ENCODE peak calls at places on chromosomes 2 and 18, in four cellular contexts. U is PC-3, P is IMR-90, B is heart right ventricle. M is an unnamed sample.

GRCh38 chr2:7022956-7023467 is 105.8 kb downstream of the RNF144A start:
- DNase-seq in U (no peak), P (no peak), B (no peak), M (no peak)

GRCh38 chr2:227106845-227107759 is 56.9 kb downstream of the COL4A4 start:
- DNase-seq in U (peak; percentile 81), P (peak; percentile 71), B (no peak), M (peak; percentile 38)

GRCh38 chr2:12884713-12885282 is 168.1 kb downstream of the TRIB2 start:
- DNase-seq in U (peak; percentile 68), P (peak; percentile 54), B (peak; percentile 30), M (peak; percentile 16)

GRCh38 chr18:70491734-70492348 is 203.0 kb downstream of the SOCS6 start:
- DNase-seq in U (peak; percentile 80), P (peak; percentile 32), B (no peak), M (peak; percentile 15)

GRCh38 chr2:10665833-10666232 is 23.9 kb downstream of the NOL10 start:
- DNase-seq in U (no peak), P (no peak), B (no peak), M (no peak)

GRCh38 chr18:7133181-7133580 is 15.6 kb upstream of the LAMA1 start:
- DNase-seq in U (no peak), P (peak; percentile 61), B (no peak), M (no peak)

GRCh38 chr2:80078290-80079036 is 226.1 kb downstream of the LRRTM1 start:
- DNase-seq in U (no peak), P (no peak), B (no peak), M (no peak)

GRCh38 chr2:239238839-239239606 is 161.8 kb downstream of the HDAC4 start:
- DNase-seq in U (no peak), P (no peak), B (no peak), M (no peak)

GRCh38 chr2:29786361-29786760 is 135.0 kb downstream of the ALK start:
- DNase-seq in U (peak; percentile 78), P (no peak), B (no peak), M (no peak)

GRCh38 chr2:197453914-197454398 is 604 bp downstream of the COQ10B start:
- DNase-seq in U (no peak), P (peak; percentile 96), B (no peak), M (peak; percentile 82)

GRCh38 chr2:7097353-7097895 is 180.2 kb downstream of the RNF144A start:
- DNase-seq in U (peak; percentile 79), P (peak; percentile 30), B (peak; percentile 77), M (peak; percentile 50)

GRCh38 chr18:59276047-59276446 is 2.8 kb upstream of the RAX start:
- DNase-seq in U (no peak), P (no peak), B (no peak), M (no peak)

GRCh38 chr18:48933578-48934399 is 17.0 kb downstream of the SMAD7 start:
- DNase-seq in U (no peak), P (no peak), B (no peak), M (no peak)

GRCh38 chr2:1824202-1824905 is 80.0 kb upstream of the PXDN start:
- DNase-seq in U (peak; percentile 34), P (no peak), B (no peak), M (no peak)

GRCh38 chr2:20917724-20918572 is 95.0 kb upstream of the LDAH start:
- DNase-seq in U (peak; percentile 10), P (peak; percentile 34), B (no peak), M (peak; percentile 54)

GRCh38 chr2:26648516-26648915 is 7.3 kb upstream of the CIB4 start:
- DNase-seq in U (no peak), P (no peak), B (no peak), M (no peak)

GRCh38 chr2:11502740-11503292 is 31.0 kb upstream of the GREB1 start:
- DNase-seq in U (peak; percentile 10), P (peak; percentile 13), B (no peak), M (no peak)

GRCh38 chr2:142165790-142166189 is 35.0 kb upstream of the LRP1B start:
- DNase-seq in U (peak; percentile 65), P (peak; percentile 65), B (no peak), M (peak; percentile 4)

GRCh38 chr2:64838817-64839216 is 150.4 kb upstream of the SLC1A4 start:
- DNase-seq in U (peak; percentile 98), P (peak; percentile 91), B (no peak), M (peak; percentile 96)

GRCh38 chr2:240439698-240440151 is 4.3 kb downstream of the GPC1 start:
- DNase-seq in U (no peak), P (no peak), B (peak; percentile 8), M (no peak)
- H3K27ac ChIP-seq in U (no peak overlapping the region), P (no peak overlapping the region), B (no peak overlapping the region), M (peak overlapping the region; percentile 100)

GRCh38 chr2:169260246-169260645 is 102.1 kb downstream of the LRP2 start:
- DNase-seq in U (no peak), P (no peak), B (no peak), M (no peak)
- TF ChIP-seq CTCF in U (no peak), P (no peak), B (no peak), M (no peak)

GRCh38 chr2:235170016-235170415 is 218.2 kb downstream of the SH3BP4 start:
- DNase-seq in U (peak; percentile 90), P (peak; percentile 43), B (no peak), M (peak; percentile 45)
- H3K27ac ChIP-seq in U (peak overlapping the region; percentile 98), P (no peak overlapping the region), B (no peak overlapping the region), M (peak overlapping the region; percentile 54)

DNA sequence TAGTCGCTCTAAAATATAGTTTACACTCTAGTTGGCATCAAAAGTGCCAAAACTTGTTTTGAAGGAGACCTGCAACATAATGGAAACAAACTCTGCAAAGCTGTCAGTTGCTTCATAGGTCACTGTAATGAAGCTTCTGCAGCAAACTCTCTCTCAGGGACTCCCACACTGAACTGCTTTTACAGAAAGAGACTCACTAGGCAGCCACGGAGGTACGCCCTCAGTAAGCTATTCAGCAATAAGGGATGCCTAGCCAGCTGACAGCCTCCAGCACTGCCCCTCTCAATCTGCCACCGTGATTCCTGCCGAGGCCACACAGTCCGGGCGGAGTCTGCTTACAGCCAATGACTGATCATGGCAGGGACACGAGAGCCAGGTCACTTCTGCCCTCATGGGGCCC is 51.1 kb downstream of the COLEC12 start:
- DNase-seq in U (peak; percentile 45), P (no peak), B (no peak), M (no peak)
- TF ChIP-seq CTCF in U (no peak), P (no peak), B (no peak), M (no peak)

GRCh38 chr2:62413116-62413663 is 92.8 kb downstream of the TMEM17 start:
- DNase-seq in U (no peak), P (no peak), B (no peak), M (no peak)

GRCh38 chr2:62410926-62411456 is 95.0 kb downstream of the TMEM17 start:
- DNase-seq in U (no peak), P (no peak), B (no peak), M (no peak)

GRCh38 chr2:62415518-62415917 is 90.5 kb downstream of the TMEM17 start:
- DNase-seq in U (no peak), P (no peak), B (no peak), M (no peak)

GRCh38 chr2:62412347-62412742 is 93.7 kb downstream of the TMEM17 start:
- DNase-seq in U (peak; percentile 65), P (peak; percentile 7), B (no peak), M (peak; percentile 23)

GRCh38 chr2:62415019-62415431 is 91.0 kb downstream of the TMEM17 start:
- DNase-seq in U (no peak), P (no peak), B (no peak), M (no peak)
- H3K27ac ChIP-seq in U (no peak overlapping the region), P (no peak overlapping the region), B (no peak overlapping the region), M (no peak overlapping the region)

M was measured in RWPE1.